ENCODE peak calls at places on chromosomes 11 and 22, in nine cellular contexts. M, D, F, R, V, L, P, W and J are unnamed samples.

GRCh38 chr22:27302501-27302900 is 499.1 kb downstream of the MN1 start:
- DNase-seq in F (no peak), W (no peak), P (no peak), R (no peak), L (no peak), D (no peak), V (no peak), M (no peak), J (no peak)

GRCh38 chr11:88377661-88378060 is 40.1 kb upstream of the CTSC start:
- DNase-seq in M (no peak), F (no peak), P (no peak), L (no peak), V (no peak), W (no peak), R (no peak), D (no peak), J (no peak)

GRCh38 chr11:126837581-126837980 is 163.0 kb downstream of the KIRREL3 start:
- DNase-seq in W (no peak), V (no peak), D (no peak), R (no peak), M (no peak), L (no peak), P (no peak), F (no peak), J (no peak)

GRCh38 chr22:24434472-24435322 is 7.3 kb downstream of the ADORA2A start:
- DNase-seq in L (peak; percentile 94), P (no peak), R (no peak), V (peak; percentile 42), W (no peak), D (peak; percentile 80), F (no peak), M (no peak), J (no peak)

GRCh38 chr11:122170815-122171475 is 54.9 kb upstream of the BLID start:
- DNase-seq in M (peak; percentile 73), P (no peak), V (no peak), F (no peak), R (peak; percentile 95), W (peak; percentile 30), D (no peak), L (no peak), J (no peak)

GRCh38 chr11:62806611-62807121 is 1.4 kb upstream of the NXF1 start:
- DNase-seq in P (peak; percentile 34), L (peak; percentile 91), W (no peak), M (no peak), F (no peak), D (peak; percentile 89), V (no peak), R (peak; percentile 39), J (no peak)

GRCh38 chr11:28384418-28384817 is 276.2 kb downstream of the METTL15 start:
- DNase-seq in P (no peak), M (no peak), V (no peak), R (peak; percentile 99), F (no peak), L (no peak), D (no peak), W (peak; percentile 98), J (no peak)

GRCh38 chr11:36462321-36462720 is 47.8 kb downstream of the TRAF6 start:
- DNase-seq in V (no peak), P (no peak), L (no peak), F (no peak), M (no peak), W (no peak), R (no peak), D (no peak), J (no peak)

GRCh38 chr22:36166086-36166485 is 5.5 kb upstream of the APOL3 start:
- DNase-seq in R (no peak), F (no peak), M (no peak), V (no peak), W (no peak), P (no peak), L (no peak), D (no peak), J (no peak)